ENCODE peak calls at places on chromosome 12, in nine cellular contexts. One of them, this sample, is unnamed. For H3K27me3, the result is how much of the 10 kb centered on the place peaks cover.

GRCh38 chr12:82300611-82301010 is 57.6 kb downstream of the CCDC59 start:
- DNase-seq in stomach: no peak
- DNase-seq in GM12878: no peak
- DNase-seq in adrenal gland: no peak
- DNase-seq in IMR-90: no peak
- DNase-seq in spleen: no peak
- DNase-seq in HCT116: no peak
- DNase-seq in sigmoid colon: no peak
- DNase-seq in heart left ventricle: no peak
- DNase-seq in this sample: no peak

GRCh38 chr12:106227641-106228319 is 20.0 kb downstream of the CKAP4 start:
- DNase-seq in heart left ventricle: no peak
- DNase-seq in spleen: peak
- DNase-seq in IMR-90: no peak
- DNase-seq in stomach: peak
- DNase-seq in HCT116: no peak
- DNase-seq in adrenal gland: no peak
- DNase-seq in sigmoid colon: no peak
- DNase-seq in GM12878: no peak
- DNase-seq in this sample: peak

GRCh38 chr12:92132282-92132681 is 13.4 kb downstream of the BTG1 start:
- DNase-seq in stomach: no peak
- DNase-seq in sigmoid colon: no peak
- DNase-seq in HCT116: no peak
- DNase-seq in adrenal gland: no peak
- DNase-seq in spleen: no peak
- DNase-seq in IMR-90: no peak
- DNase-seq in heart left ventricle: no peak
- DNase-seq in GM12878: no peak
- DNase-seq in this sample: no peak

GRCh38 chr12:541676-542289 is 82.0 kb downstream of the B4GALNT3 start:
- DNase-seq in HCT116: no peak
- DNase-seq in adrenal gland: peak
- DNase-seq in GM12878: no peak
- DNase-seq in heart left ventricle: no peak
- DNase-seq in stomach: no peak
- DNase-seq in spleen: no peak
- DNase-seq in sigmoid colon: no peak
- DNase-seq in IMR-90: no peak
- DNase-seq in this sample: no peak

GRCh38 chr12:9745191-9745590 is 12.3 kb upstream of the CLECL1 start:
- DNase-seq in sigmoid colon: no peak
- DNase-seq in GM12878: no peak
- DNase-seq in adrenal gland: no peak
- DNase-seq in spleen: no peak
- DNase-seq in stomach: no peak
- DNase-seq in HCT116: no peak
- DNase-seq in IMR-90: no peak
- DNase-seq in heart left ventricle: no peak
- DNase-seq in this sample: no peak

GRCh38 chr12:12176402-12176801 is 90.4 kb downstream of the LRP6 start:
- DNase-seq in IMR-90: no peak
- DNase-seq in stomach: no peak
- DNase-seq in HCT116: no peak
- DNase-seq in adrenal gland: no peak
- DNase-seq in sigmoid colon: no peak
- DNase-seq in spleen: no peak
- DNase-seq in GM12878: peak
- DNase-seq in heart left ventricle: no peak
- DNase-seq in this sample: no peak

GRCh38 chr12:4787965-4788364 is 67.8 kb downstream of the GALNT8 start:
- DNase-seq in HCT116: no peak
- DNase-seq in sigmoid colon: no peak
- DNase-seq in stomach: no peak
- DNase-seq in GM12878: no peak
- DNase-seq in heart left ventricle: no peak
- DNase-seq in spleen: no peak
- DNase-seq in IMR-90: no peak
- DNase-seq in adrenal gland: no peak
- DNase-seq in this sample: no peak

GRCh38 chr12:48980953-48981756 is 3.0 kb downstream of the WNT1 start:
- DNase-seq in sigmoid colon: no peak
- DNase-seq in stomach: no peak
- DNase-seq in spleen: no peak
- DNase-seq in HCT116: no peak
- DNase-seq in IMR-90: peak
- DNase-seq in GM12878: no peak
- DNase-seq in heart left ventricle: peak
- DNase-seq in adrenal gland: no peak
- DNase-seq in this sample: peak

GRCh38 chr12:132395908-132396305 is 66.5 kb upstream of the GALNT9 start:
- DNase-seq in GM12878: no peak
- DNase-seq in HCT116: no peak
- DNase-seq in IMR-90: no peak
- DNase-seq in heart left ventricle: no peak
- DNase-seq in sigmoid colon: peak
- DNase-seq in stomach: no peak
- DNase-seq in spleen: no peak
- DNase-seq in adrenal gland: no peak
- DNase-seq in this sample: no peak

GRCh38 chr12:132396657-132397056 is 67.3 kb upstream of the GALNT9 start:
- DNase-seq in GM12878: no peak
- DNase-seq in adrenal gland: no peak
- DNase-seq in heart left ventricle: no peak
- DNase-seq in stomach: no peak
- DNase-seq in spleen: peak
- DNase-seq in sigmoid colon: peak
- DNase-seq in IMR-90: no peak
- DNase-seq in HCT116: no peak
- DNase-seq in this sample: no peak

GRCh38 chr12:132398386-132398991 is 69.1 kb upstream of the GALNT9 start:
- DNase-seq in IMR-90: no peak
- DNase-seq in GM12878: no peak
- DNase-seq in sigmoid colon: peak
- DNase-seq in spleen: peak
- DNase-seq in adrenal gland: no peak
- DNase-seq in heart left ventricle: peak
- DNase-seq in HCT116: no peak
- DNase-seq in stomach: no peak
- DNase-seq in this sample: no peak

GRCh38 chr12:132397934-132398385 is 68.6 kb upstream of the GALNT9 start:
- DNase-seq in IMR-90: no peak
- DNase-seq in GM12878: no peak
- DNase-seq in heart left ventricle: peak
- DNase-seq in sigmoid colon: peak
- DNase-seq in adrenal gland: no peak
- DNase-seq in spleen: peak
- DNase-seq in HCT116: no peak
- DNase-seq in stomach: no peak
- DNase-seq in this sample: no peak

DNA sequence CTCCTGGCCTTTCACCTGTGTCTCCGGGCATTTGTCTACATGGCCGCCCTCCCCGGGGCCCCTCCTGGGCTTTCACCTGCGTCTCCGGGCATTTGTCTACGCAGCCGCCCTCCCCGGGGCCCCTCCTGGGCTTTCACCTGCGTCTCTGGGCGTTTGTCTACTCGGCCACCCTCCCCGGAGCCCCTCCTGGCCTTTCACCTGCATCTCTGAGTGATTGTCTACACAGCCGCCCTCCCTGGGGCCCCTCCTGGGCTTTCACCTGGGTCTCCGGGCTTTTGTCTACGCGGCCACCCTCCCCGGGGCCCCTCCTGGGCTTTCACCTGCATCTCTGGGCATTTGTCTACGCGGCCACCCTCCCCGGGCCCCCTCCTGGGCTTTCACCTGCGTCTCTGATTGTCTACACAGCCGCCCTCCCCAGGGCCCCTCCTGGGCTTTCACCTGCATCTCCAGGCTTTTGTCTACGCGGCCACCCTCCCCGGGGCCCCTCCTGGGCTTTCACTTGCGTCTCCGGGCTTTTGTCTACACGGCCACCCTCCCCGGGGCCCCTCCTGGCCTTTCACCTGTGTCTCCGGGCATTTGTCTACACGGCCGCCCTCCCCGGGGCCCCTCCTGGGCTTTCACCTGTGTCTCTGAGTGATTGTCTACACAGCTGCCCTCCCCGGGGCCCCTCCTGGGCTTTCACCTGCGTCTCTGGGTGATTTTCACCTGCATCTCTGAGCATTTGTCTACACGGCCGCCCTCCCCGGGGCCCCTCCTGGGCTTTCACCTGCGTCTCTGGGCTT is 68.0 kb upstream of the GALNT9 start:
- DNase-seq in IMR-90: no peak
- DNase-seq in sigmoid colon: peak
- DNase-seq in adrenal gland: no peak
- DNase-seq in spleen: peak
- DNase-seq in GM12878: no peak
- DNase-seq in heart left ventricle: peak
- DNase-seq in HCT116: no peak
- DNase-seq in stomach: no peak
- DNase-seq in this sample: no peak
- H3K27me3 ChIP-seq in IMR-90: under half
- H3K27me3 ChIP-seq in sigmoid colon: under half
- H3K27me3 ChIP-seq in adrenal gland: under half
- H3K27me3 ChIP-seq in spleen: under half
- H3K27me3 ChIP-seq in GM12878: under half
- H3K27me3 ChIP-seq in heart left ventricle: under half
- H3K27me3 ChIP-seq in HCT116: under half
- H3K27me3 ChIP-seq in stomach: half or more
- H3K27me3 ChIP-seq in this sample: under half

DNA sequence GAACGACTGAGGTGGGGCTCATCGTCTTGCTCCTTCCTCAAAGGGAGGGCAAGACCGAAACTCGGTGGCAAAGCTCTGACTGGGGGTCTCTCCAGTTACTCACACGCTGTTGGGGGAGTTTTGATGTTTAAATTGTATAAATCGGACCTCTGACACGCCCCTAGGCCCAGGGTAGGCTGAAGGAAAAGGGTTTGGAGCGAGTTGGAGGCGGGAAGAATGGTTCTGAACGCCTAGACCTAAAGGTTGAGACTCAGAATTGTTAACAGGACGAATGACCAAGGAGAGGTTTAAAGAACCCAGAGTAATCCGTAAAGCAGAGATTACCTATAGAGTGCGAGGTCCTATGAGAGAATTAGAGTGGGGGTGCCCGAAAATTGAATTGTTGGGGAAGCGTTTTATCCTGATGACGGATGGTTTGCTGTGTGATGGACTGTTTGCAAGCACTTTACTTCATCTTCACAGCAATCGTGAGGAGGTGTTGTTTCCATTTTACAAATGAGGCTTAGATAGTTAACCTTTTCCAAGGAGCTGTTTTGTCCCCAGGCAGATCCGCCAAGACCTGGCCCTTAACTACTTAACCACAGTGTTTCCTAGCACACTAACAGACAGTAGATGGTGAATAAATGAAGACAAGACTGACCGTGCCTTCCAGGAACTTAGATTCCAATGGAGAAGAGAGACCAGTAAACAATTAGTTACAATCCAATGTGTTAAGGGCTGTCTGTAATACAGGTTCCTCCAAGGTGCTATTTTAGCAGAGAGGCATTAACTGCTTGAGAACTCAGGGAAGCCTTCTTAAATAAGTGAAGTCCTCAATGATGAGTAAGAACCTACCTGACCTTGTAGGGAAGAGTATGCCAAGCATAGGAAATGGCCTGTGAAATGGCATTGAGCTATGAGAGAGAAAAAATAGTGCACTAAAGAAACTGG is 929 bp upstream of the UBE2N start:
- DNase-seq in sigmoid colon: no peak
- DNase-seq in stomach: no peak
- DNase-seq in GM12878: no peak
- DNase-seq in spleen: no peak
- DNase-seq in adrenal gland: no peak
- DNase-seq in HCT116: no peak
- DNase-seq in IMR-90: peak
- DNase-seq in heart left ventricle: no peak
- DNase-seq in this sample: no peak
- TF ChIP-seq POLR2A in sigmoid colon: no peak
- TF ChIP-seq POLR2A in stomach: no peak
- TF ChIP-seq POLR2A in GM12878: no peak
- TF ChIP-seq POLR2A in spleen: no peak
- TF ChIP-seq POLR2A in adrenal gland: peak
- TF ChIP-seq POLR2A in HCT116: no peak
- TF ChIP-seq POLR2A in IMR-90: no peak
- TF ChIP-seq POLR2A in heart left ventricle: no peak
- TF ChIP-seq POLR2A in this sample: no peak

GRCh38 chr12:53752651-53753050 is 872 bp upstream of the CISTR start:
- DNase-seq in sigmoid colon: no peak
- DNase-seq in IMR-90: no peak
- DNase-seq in HCT116: no peak
- DNase-seq in adrenal gland: no peak
- DNase-seq in GM12878: no peak
- DNase-seq in stomach: no peak
- DNase-seq in heart left ventricle: no peak
- DNase-seq in spleen: no peak
- DNase-seq in this sample: no peak
- H3K27me3 ChIP-seq in sigmoid colon: under half
- H3K27me3 ChIP-seq in IMR-90: half or more
- H3K27me3 ChIP-seq in HCT116: under half
- H3K27me3 ChIP-seq in adrenal gland: under half
- H3K27me3 ChIP-seq in GM12878: under half
- H3K27me3 ChIP-seq in stomach: half or more
- H3K27me3 ChIP-seq in heart left ventricle: under half
- H3K27me3 ChIP-seq in spleen: under half
- H3K27me3 ChIP-seq in this sample: under half

GRCh38 chr12:46432325-46432724 is 59.8 kb upstream of the SLC38A2 start:
- DNase-seq in sigmoid colon: no peak
- DNase-seq in HCT116: no peak
- DNase-seq in stomach: no peak
- DNase-seq in heart left ventricle: no peak
- DNase-seq in adrenal gland: no peak
- DNase-seq in IMR-90: no peak
- DNase-seq in GM12878: no peak
- DNase-seq in spleen: no peak
- DNase-seq in this sample: no peak

GRCh38 chr12:46433829-46434228 is 61.3 kb upstream of the SLC38A2 start:
- DNase-seq in heart left ventricle: no peak
- DNase-seq in GM12878: no peak
- DNase-seq in stomach: no peak
- DNase-seq in adrenal gland: no peak
- DNase-seq in IMR-90: no peak
- DNase-seq in spleen: no peak
- DNase-seq in sigmoid colon: no peak
- DNase-seq in HCT116: peak
- DNase-seq in this sample: no peak

GRCh38 chr12:46435625-46436024 is 63.1 kb upstream of the SLC38A2 start:
- DNase-seq in heart left ventricle: no peak
- DNase-seq in sigmoid colon: no peak
- DNase-seq in HCT116: no peak
- DNase-seq in stomach: no peak
- DNase-seq in adrenal gland: no peak
- DNase-seq in GM12878: no peak
- DNase-seq in spleen: no peak
- DNase-seq in IMR-90: no peak
- DNase-seq in this sample: no peak

DNA sequence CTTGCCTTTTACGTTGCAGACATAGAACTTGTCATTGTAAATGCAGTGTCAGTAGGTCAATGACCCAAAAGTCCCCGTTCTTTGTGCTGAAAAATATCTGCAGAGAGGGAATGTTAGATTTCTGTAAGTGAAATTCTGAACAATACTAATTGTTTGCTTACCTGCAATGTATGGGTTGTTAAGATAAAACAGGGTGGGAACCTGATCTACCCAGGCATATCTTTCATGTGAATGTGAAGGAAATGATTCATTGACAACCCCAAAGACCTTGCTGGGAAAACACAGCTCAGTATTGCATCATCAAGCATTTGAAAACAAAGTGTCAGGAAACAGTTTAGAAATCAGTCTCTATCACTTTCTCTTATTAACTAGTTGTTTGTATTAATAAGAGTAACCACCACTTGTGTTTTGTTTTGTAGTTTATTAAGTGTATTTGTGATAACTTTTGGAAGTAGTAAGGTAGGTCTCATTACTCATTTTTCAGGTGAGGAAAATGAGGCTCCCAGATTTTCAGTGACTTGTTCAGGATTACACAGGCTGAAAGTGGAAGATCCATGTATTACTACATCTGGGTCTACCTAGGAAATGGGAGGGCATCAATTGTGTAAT is 57.9 kb upstream of the SLC38A2 start:
- DNase-seq in spleen: no peak
- DNase-seq in IMR-90: peak
- DNase-seq in GM12878: peak
- DNase-seq in adrenal gland: no peak
- DNase-seq in sigmoid colon: no peak
- DNase-seq in stomach: no peak
- DNase-seq in heart left ventricle: no peak
- DNase-seq in HCT116: peak
- DNase-seq in this sample: no peak
- TF ChIP-seq POLR2A in spleen: no peak
- TF ChIP-seq POLR2A in IMR-90: no peak
- TF ChIP-seq POLR2A in GM12878: no peak
- TF ChIP-seq POLR2A in adrenal gland: no peak
- TF ChIP-seq POLR2A in sigmoid colon: no peak
- TF ChIP-seq POLR2A in stomach: no peak
- TF ChIP-seq POLR2A in heart left ventricle: no peak
- TF ChIP-seq POLR2A in HCT116: no peak
- TF ChIP-seq POLR2A in this sample: no peak

This sample was measured in thyroid gland.